ENCODE peak calls at places on chromosomes 3 and 15, in five cellular contexts. O, V, G, F and A are unnamed samples.

GRCh38 chr3:36736327-36736726 is 28.0 kb downstream of the DCLK3 start:
- DNase-seq in O (no peak), V (no peak), G (no peak), F (no peak), A (no peak)

GRCh38 chr15:67067930-67068542 is 2.6 kb downstream of the SMAD3 start:
- DNase-seq in O (no peak), V (no peak), G (no peak), F (no peak), A (peak; percentile 57)

GRCh38 chr15:51260262-51260661 is 78.1 kb downstream of the CYP19A1 start:
- DNase-seq in O (no peak), V (no peak), G (no peak), F (no peak), A (no peak)

GRCh38 chr15:48406240-48406891 is 75.1 kb downstream of the DUT start:
- DNase-seq in O (no peak), V (no peak), G (no peak), F (no peak), A (no peak)

GRCh38 chr3:41148901-41149300 is 50.4 kb upstream of the CTNNB1 start:
- DNase-seq in O (no peak), V (no peak), G (no peak), F (no peak), A (no peak)

GRCh38 chr3:15805756-15806266 is 8.0 kb upstream of the ANKRD28 start:
- DNase-seq in O (no peak), V (peak; percentile 84), G (no peak), F (no peak), A (peak; percentile 48)

GRCh38 chr15:56059716-56060115 is 66.3 kb upstream of the NEDD4 start:
- DNase-seq in O (no peak), V (no peak), G (no peak), F (no peak), A (no peak)

GRCh38 chr3:57910988-57911387 is 97.2 kb upstream of the FLNB start:
- DNase-seq in O (no peak), V (no peak), G (peak; percentile 57), F (no peak), A (no peak)

GRCh38 chr15:96327155-96327741 is 3.3 kb upstream of the NR2F2 start:
- DNase-seq in O (no peak), V (no peak), G (peak; percentile 75), F (no peak), A (peak; percentile 59)

GRCh38 chr15:100338971-100339444 is 2.8 kb downstream of the ADAMTS17 start:
- DNase-seq in O (peak; percentile 42), V (no peak), G (peak; percentile 89), F (no peak), A (no peak)

DNA sequence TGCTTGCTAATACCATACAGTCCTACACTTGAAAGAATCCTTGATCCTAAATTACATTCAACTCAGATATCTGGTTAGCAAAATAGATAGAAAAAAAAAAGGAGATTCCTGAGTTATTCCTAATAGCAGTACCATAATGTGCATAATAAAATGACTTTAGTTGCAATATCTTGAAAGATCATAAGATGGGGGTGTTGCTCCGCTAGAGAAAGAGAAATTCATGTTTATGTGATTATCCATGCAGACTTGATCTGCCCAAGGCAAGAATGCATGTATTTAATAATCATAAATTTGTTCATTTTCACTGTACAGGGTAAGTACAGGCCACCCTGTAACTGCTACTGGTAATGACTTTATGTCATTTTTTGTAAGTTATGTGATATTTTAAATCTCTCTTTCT is 84.7 kb downstream of the HCN4 start:
- DNase-seq in O (no peak), V (no peak), G (no peak), F (no peak), A (no peak)
- TF ChIP-seq CTCF in O (no peak), V (peak; percentile 35), G (no peak), F (no peak), A (peak; percentile 3)

DNA sequence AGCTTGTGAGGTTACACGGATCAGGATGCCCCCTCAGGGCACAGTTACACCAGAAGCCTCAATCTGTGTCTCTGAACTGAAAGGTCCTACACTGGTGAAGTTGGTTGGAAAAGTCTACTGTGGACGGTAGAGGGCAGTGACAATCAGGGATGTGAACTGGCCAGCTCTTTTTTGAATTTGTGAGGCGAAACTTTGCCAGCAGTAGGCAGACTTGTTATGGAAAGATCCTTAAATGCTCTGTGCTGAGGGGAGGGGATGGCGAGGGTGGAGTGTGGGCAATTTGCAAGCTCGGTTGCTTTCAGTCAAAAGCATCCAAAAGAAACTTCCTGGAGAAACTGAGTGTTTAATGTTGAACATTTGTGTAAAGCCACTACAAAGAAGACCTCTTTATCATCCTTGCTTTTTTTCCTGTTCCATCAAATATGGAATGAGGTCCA is 127.4 kb upstream of the ABHD17C start:
- DNase-seq in O (peak; percentile 61), V (no peak), G (peak; percentile 87), F (no peak), A (peak; percentile 62)
- TF ChIP-seq CTCF in O (peak; percentile 45), V (peak; percentile 59), G (peak; percentile 95), F (peak; percentile 69), A (peak; percentile 44)

DNA sequence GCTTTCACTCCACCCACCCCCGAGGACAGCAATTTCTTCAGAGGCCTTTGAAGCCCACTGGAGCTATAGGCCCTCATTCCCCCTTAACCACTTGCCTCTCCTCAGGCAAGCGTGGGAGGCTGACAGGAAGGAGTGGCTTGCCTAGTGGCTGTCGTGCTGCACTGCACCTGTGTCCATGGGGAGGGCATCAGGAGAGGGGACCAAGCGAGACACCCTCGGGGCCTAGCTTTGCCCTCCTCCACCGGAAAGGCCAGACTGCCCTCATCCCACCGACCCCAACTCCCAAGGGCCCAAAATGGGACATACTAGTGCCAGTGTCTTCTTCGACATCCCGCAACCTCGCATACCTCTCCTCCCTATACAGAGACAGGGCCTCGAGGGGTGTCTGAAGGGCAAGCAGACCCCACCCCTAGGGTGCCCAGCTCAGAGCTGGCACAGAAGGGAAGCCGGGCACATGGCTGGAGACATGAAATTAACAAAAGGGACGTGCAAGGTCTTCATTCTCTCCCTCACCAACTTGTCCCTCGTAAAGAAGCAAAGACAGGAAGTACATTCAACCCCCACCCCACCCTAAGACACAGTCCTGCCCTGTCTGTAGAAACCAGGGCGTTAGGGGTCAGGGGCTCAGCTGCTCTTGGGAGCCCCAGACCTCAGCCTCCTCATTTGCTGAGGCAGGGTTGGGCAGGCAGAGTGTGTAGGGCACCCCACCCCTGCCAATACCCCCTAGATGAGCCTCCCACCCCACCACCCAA is 24.3 kb downstream of the VIPR1 start:
- DNase-seq in O (no peak), V (no peak), G (peak; percentile 50), F (no peak), A (no peak)
- TF ChIP-seq CTCF in O (no peak), V (peak; percentile 21), G (no peak), F (no peak), A (no peak)

DNA sequence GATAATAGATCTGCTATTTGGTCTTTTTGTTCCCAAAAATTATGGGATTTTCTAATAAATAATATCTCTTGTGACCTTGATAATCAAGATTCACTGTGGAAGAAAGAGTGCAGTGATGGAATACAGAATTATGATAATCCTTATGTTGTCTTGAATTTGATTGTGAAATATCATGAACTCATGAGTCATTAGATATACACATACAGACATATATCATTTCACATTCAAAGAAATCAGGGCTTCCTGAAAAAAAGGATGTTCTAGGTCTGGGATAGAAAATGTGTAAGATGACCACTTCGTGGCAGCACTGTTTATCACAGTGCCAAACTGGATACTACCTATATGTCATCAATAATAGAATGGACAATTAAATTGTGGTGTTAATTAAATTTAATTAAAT is 97.7 kb downstream of the DPH6 start:
- DNase-seq in O (no peak), V (no peak), G (no peak), F (no peak), A (no peak)
- TF ChIP-seq CTCF in O (no peak), V (no peak), G (no peak), F (no peak), A (no peak)

GRCh38 chr3:47381317-47382157 is 716 bp downstream of the PTPN23 start:
- DNase-seq in O (peak; percentile 86), V (peak; percentile 67), G (peak; percentile 93), F (peak; percentile 85), A (peak; percentile 88)

GRCh38 chr3:47380601-47381316 is at the start of gene PTPN23:
- DNase-seq in O (peak; percentile 99), V (peak; percentile 96), G (peak; percentile 99), F (peak; percentile 99), A (peak; percentile 96)

GRCh38 chr3:47379488-47379899 is 1.3 kb upstream of the PTPN23 start:
- DNase-seq in O (no peak), V (no peak), G (no peak), F (no peak), A (no peak)

GRCh38 chr3:47378869-47379268 is 2.0 kb upstream of the PTPN23 start:
- DNase-seq in O (no peak), V (no peak), G (no peak), F (no peak), A (no peak)

GRCh38 chr3:47380026-47380600 is 708 bp upstream of the PTPN23 start:
- DNase-seq in O (no peak), V (no peak), G (no peak), F (no peak), A (no peak)
- TF ChIP-seq CTCF in O (no peak), V (no peak), G (no peak), F (no peak), A (no peak)

DNA sequence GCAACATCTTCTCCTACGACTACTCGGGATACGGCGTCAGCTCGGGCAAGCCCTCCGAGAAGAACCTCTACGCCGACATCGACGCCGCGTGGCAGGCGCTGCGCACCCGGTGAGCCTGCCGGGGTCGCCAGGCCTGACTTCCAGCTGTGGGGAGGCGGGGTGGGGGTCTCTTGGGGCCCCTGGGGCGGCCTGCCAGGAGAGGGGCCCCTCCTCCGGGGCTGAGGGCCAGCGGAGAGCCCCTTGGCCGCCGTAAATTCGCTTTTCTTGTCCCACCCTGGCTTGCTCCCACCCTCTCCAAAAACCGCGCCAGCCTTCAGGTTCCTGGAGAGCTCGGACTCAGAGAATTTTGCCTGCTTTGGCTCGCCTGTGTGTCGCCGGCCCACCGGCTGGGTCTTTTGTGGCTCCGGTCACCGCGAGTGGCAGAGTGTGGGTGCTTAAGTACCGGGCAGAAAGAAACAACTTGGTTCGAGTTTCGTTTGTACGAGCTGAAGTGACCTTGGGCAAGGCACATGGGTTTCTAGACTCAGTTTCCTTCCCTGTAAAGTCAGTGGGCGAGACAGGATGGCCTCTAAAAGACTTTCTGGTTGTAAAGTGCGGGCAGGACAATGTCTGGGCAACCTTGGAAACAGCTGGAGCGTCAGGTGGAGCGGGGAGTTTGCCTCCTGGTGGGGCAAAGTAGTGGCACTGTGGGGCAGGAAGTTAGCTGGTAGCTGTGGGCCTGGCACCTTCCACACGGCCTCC is 971 bp downstream of the ABHD17C start:
- DNase-seq in O (peak; percentile 53), V (no peak), G (peak; percentile 29), F (peak; percentile 16), A (no peak)
- TF ChIP-seq CTCF in O (no peak), V (peak; percentile 25), G (peak; percentile 18), F (no peak), A (no peak)

GRCh38 chr15:36594556-36595090 is 15.2 kb downstream of the CDIN1 start:
- DNase-seq in O (no peak), V (no peak), G (no peak), F (no peak), A (no peak)
- TF ChIP-seq CTCF in O (no peak), V (no peak), G (no peak), F (no peak), A (no peak)